ENCODE peak calls at places on chromosomes 7 and 10, in ten cellular contexts. T is neural crest cell, M is tibial artery, B is OCI-LY7, P is PC-9, U is kidney epithelial cell, V is cardiac fibroblast, W is dorsolateral prefrontal cortex, Z is A549, K is upper lobe of right lung. J is an unnamed sample.

GRCh38 chr7:51253157-51253556 is 63.5 kb downstream of the COBL start:
- DNase-seq in T (no peak), M (no peak), B (no peak), P (no peak), U (no peak), V (no peak), W (no peak), Z (peak), K (no peak), J (no peak)

GRCh38 chr7:131197920-131198610 is 129.6 kb upstream of the MKLN1 start:
- DNase-seq in T (no peak), M (no peak), B (no peak), P (no peak), U (no peak), V (peak), W (no peak), Z (peak), K (no peak), J (no peak)

GRCh38 chr7:90717286-90718060 is 121.4 kb downstream of the CDK14 start:
- DNase-seq in T (no peak), M (no peak), B (no peak), P (no peak), U (peak), V (peak), W (no peak), Z (no peak), K (no peak), J (no peak)

GRCh38 chr10:121527690-121528089 is 70.6 kb downstream of the FGFR2 start:
- DNase-seq in T (no peak), M (no peak), B (no peak), P (no peak), U (peak), V (peak), W (no peak), Z (no peak), K (no peak), J (no peak)

GRCh38 chr10:86646933-86647332 is 7.4 kb upstream of the OPN4 start:
- DNase-seq in T (no peak), M (no peak), B (no peak), P (no peak), U (no peak), V (no peak), W (no peak), Z (no peak), K (no peak), J (no peak)

GRCh38 chr7:138866353-138866752 is 68.4 kb upstream of the ATP6V0A4 start:
- DNase-seq in T (no peak), M (no peak), B (no peak), P (no peak), U (no peak), V (no peak), W (no peak), Z (no peak), K (no peak), J (no peak)

GRCh38 chr7:39811161-39811614 is 138.9 kb upstream of the CDK13 start:
- DNase-seq in T (no peak), M (no peak), B (no peak), P (peak), U (no peak), V (peak), W (no peak), Z (peak), K (no peak), J (no peak)

GRCh38 chr7:10889266-10889898 is 84.3 kb upstream of the PHF14 start:
- DNase-seq in T (peak), M (no peak), B (peak), P (peak), U (peak), V (peak), W (peak), Z (peak), K (no peak), J (peak)

GRCh38 chr10:42986618-42987017 is 90.3 kb upstream of the RET start:
- DNase-seq in T (no peak), M (no peak), B (no peak), P (no peak), U (no peak), V (no peak), W (no peak), Z (no peak), K (no peak), J (no peak)

GRCh38 chr7:117715784-117716445 is 157.3 kb downstream of the CTTNBP2 start:
- DNase-seq in T (peak), M (no peak), B (peak), P (peak), U (peak), V (peak), W (peak), Z (peak), K (no peak), J (peak)

GRCh38 chr7:92835851-92836488 is 403 bp downstream of the CDK6 start:
- DNase-seq in T (no peak), M (peak), B (peak), P (peak), U (no peak), V (peak), W (peak), Z (peak), K (peak), J (no peak)

GRCh38 chr7:95490366-95490765 is 4.6 kb downstream of the ASB4 start:
- DNase-seq in T (no peak), M (no peak), B (no peak), P (no peak), U (no peak), V (no peak), W (no peak), Z (no peak), K (no peak), J (no peak)

GRCh38 chr7:44382459-44383300 is 57.3 kb upstream of the CAMK2B start:
- DNase-seq in T (no peak), M (no peak), B (no peak), P (no peak), U (no peak), V (peak), W (peak), Z (no peak), K (no peak), J (no peak)

GRCh38 chr10:5645944-5646617 is 20.3 kb downstream of the ASB13 start:
- DNase-seq in T (no peak), M (no peak), B (peak), P (no peak), U (no peak), V (no peak), W (no peak), Z (no peak), K (no peak), J (no peak)

GRCh38 chr7:85090138-85090537 is 96.7 kb downstream of the SEMA3D start:
- DNase-seq in T (no peak), M (no peak), B (no peak), P (no peak), U (no peak), V (no peak), W (no peak), Z (no peak), K (no peak), J (no peak)

GRCh38 chr10:28983799-28984198 is 305.1 kb upstream of the LYZL1 start:
- DNase-seq in T (no peak), M (no peak), B (no peak), P (no peak), U (no peak), V (peak), W (no peak), Z (no peak), K (no peak), J (no peak)

GRCh38 chr10:11472158-11472753 is 139.2 kb downstream of the USP6NL start:
- DNase-seq in T (peak), M (peak), B (peak), P (peak), U (no peak), V (peak), W (peak), Z (peak), K (no peak), J (peak)

GRCh38 chr7:30626984-30627383 is 32.3 kb downstream of the GARS1 start:
- DNase-seq in T (no peak), M (no peak), B (no peak), P (no peak), U (no peak), V (no peak), W (no peak), Z (no peak), K (no peak), J (no peak)

GRCh38 chr7:132776105-132776504 is 199.8 kb upstream of the PLXNA4 start:
- DNase-seq in T (no peak), M (no peak), B (no peak), P (no peak), U (no peak), V (no peak), W (no peak), Z (no peak), K (no peak), J (no peak)

GRCh38 chr7:93160410-93160809 is 12.2 kb upstream of the SAMD9L start:
- DNase-seq in T (no peak), M (no peak), B (no peak), P (no peak), U (no peak), V (no peak), W (no peak), Z (no peak), K (no peak), J (no peak)

GRCh38 chr7:34133356-34133982 is 228.1 kb downstream of the BMPER start:
- DNase-seq in T (no peak), M (no peak), B (no peak), P (no peak), U (peak), V (peak), W (no peak), Z (peak), K (no peak), J (peak)

GRCh38 chr10:132110713-132111112 is 45.0 kb downstream of the JAKMIP3 start:
- DNase-seq in T (no peak), M (no peak), B (no peak), P (no peak), U (no peak), V (no peak), W (no peak), Z (no peak), K (no peak), J (no peak)

DNA sequence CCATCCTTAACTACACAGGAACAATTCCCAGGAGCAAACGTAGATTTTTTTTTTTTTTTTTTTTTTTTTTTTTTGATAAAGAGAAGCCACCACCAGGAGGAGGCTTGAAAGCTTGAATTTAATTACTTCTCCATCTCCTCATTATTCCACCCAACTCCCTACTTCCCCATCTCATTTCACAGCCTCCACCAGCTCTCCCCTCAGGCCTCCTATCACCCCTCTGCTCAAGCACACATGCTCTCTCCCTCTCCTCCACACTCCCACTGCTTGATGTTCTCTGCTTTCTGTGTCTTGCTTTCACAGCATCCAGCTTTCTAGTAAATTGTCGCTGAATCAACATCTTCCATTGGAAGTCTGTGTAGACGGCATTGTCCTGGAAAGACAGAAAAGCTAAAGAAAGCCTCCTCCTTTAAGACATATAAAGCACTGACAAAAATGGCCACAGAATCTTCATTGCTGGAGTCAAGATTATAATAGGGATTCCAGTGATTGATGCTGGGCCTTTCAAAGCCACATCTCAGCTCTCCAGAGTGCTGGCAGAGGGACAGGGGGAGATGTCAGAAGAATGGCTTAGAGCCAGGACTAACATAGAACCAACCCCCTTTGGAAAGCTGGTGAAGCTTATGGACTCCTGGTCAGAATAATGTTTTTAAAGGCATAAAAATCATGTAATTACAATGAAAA is 58.3 kb downstream of the DOCK4 start:
- DNase-seq in T (no peak), M (no peak), B (no peak), P (no peak), U (no peak), V (no peak), W (no peak), Z (no peak), K (no peak), J (no peak)
- TF ChIP-seq CTCF in T (no peak), M (no peak), B (no peak), P (no peak), U (no peak), V (no peak), W (no peak), Z (no peak), K (no peak), J (no peak)

GRCh38 chr7:137625197-137625596 is 221.6 kb downstream of the DGKI start:
- DNase-seq in T (no peak), M (no peak), B (no peak), P (no peak), U (no peak), V (peak), W (no peak), Z (peak), K (no peak), J (no peak)
- TF ChIP-seq CTCF in T (no peak), M (no peak), B (no peak), P (peak), U (no peak), V (no peak), W (no peak), Z (no peak), K (no peak), J (no peak)

GRCh38 chr10:111933937-111934336 is 249.6 kb downstream of the GPAM start:
- DNase-seq in T (no peak), M (no peak), B (no peak), P (no peak), U (no peak), V (no peak), W (no peak), Z (no peak), K (no peak), J (no peak)
- TF ChIP-seq CTCF in T (peak), M (no peak), B (no peak), P (no peak), U (no peak), V (peak), W (no peak), Z (no peak), K (no peak), J (no peak)

GRCh38 chr10:118301211-118301610 is 40.9 kb downstream of the FAM204A start:
- DNase-seq in T (no peak), M (no peak), B (no peak), P (no peak), U (no peak), V (no peak), W (no peak), Z (no peak), K (no peak), J (no peak)

GRCh38 chr10:118307768-118308347 is 34.3 kb downstream of the FAM204A start:
- DNase-seq in T (no peak), M (no peak), B (no peak), P (no peak), U (no peak), V (no peak), W (no peak), Z (no peak), K (no peak), J (no peak)

GRCh38 chr10:118305730-118306129 is 36.4 kb downstream of the FAM204A start:
- DNase-seq in T (no peak), M (no peak), B (no peak), P (no peak), U (no peak), V (no peak), W (no peak), Z (no peak), K (no peak), J (no peak)

GRCh38 chr10:118307237-118307636 is 34.9 kb downstream of the FAM204A start:
- DNase-seq in T (no peak), M (no peak), B (no peak), P (no peak), U (no peak), V (no peak), W (no peak), Z (no peak), K (no peak), J (no peak)

GRCh38 chr10:118304521-118304920 is 37.6 kb downstream of the FAM204A start:
- DNase-seq in T (no peak), M (no peak), B (no peak), P (no peak), U (no peak), V (no peak), W (no peak), Z (no peak), K (no peak), J (no peak)
- TF ChIP-seq CTCF in T (no peak), M (no peak), B (no peak), P (no peak), U (no peak), V (no peak), W (no peak), Z (no peak), K (no peak), J (no peak)

DNA sequence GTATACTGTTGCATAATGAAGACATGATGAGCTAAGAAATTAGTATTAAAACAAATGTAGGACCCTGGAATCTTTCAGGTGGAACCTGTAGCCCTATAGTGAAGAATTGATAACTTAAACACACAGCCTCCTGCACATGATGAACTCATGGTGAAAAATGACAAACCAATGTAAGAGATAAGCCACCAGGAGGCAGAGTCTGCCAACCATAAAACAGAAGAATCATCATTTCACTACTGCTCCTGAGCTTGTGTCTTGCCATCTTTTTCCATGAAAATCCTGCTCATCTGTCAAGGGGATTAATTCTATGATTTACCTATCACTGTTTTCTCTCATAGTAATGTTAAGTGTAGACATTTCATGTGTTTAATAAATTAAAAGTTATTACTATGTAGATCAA is 363.9 kb downstream of the MALRD1 start:
- DNase-seq in T (no peak), M (no peak), B (no peak), P (no peak), U (peak), V (peak), W (no peak), Z (peak), K (no peak), J (peak)
- TF ChIP-seq CTCF in T (peak), M (peak), B (peak), P (no peak), U (peak), V (peak), W (peak), Z (peak), K (peak), J (peak)